ENCODE peak calls at places on chromosome 2, in six cellular contexts. C is left cardiac atrium; G is A549; I is stimulated activated effector memory CD8-positive, alpha-beta T cell treated with anti-CD3 and anti-CD28 coated beads, Interleukin-12 subunit alpha, Interleukin-12 subunit beta, amount 100 ng/mL, for 72 hours; O is effector memory CD8-positive, alpha-beta T cell; Q is activated naive CD8-positive, alpha-beta T cell treated with anti-CD3 and anti-CD28 coated beads, Interleukin-2, amount 10 ng/mL, durations not matched to agents 7 days and 5 days. K is an unnamed sample.

GRCh38 chr2:190313880-190314279 is 5.7 kb downstream of the HIBCH start:
- ATAC-seq in C (no peak), G (no peak), I (no peak), O (no peak), Q (no peak), K (no peak)

GRCh38 chr2:5453224-5453623 is 239.0 kb upstream of the SOX11 start:
- ATAC-seq in C (no peak), G (no peak), I (no peak), O (no peak), Q (no peak), K (no peak)

GRCh38 chr2:197931661-197932312 is 127.4 kb downstream of the PLCL1 start:
- ATAC-seq in C (no peak), G (no peak), I (peak), O (no peak), Q (no peak), K (no peak)

GRCh38 chr2:100294162-100294497 is 28.2 kb downstream of the LONRF2 start:
- ATAC-seq in C (no peak), G (no peak), I (no peak), O (no peak), Q (no peak), K (no peak)

GRCh38 chr2:696999-697627 is 19.9 kb upstream of the TMEM18 start:
- ATAC-seq in C (no peak), G (no peak), I (no peak), O (no peak), Q (no peak), K (no peak)

GRCh38 chr2:118062048-118062447 is 26.2 kb upstream of the INSIG2 start:
- ATAC-seq in C (no peak), G (no peak), I (no peak), O (no peak), Q (no peak), K (no peak)

GRCh38 chr2:237923507-237924163 is 43.2 kb upstream of the UBE2F start:
- ATAC-seq in C (peak), G (peak), I (peak), O (peak), Q (peak), K (peak)

GRCh38 chr2:72983500-72984039 is 66.3 kb downstream of the EMX1 start:
- ATAC-seq in C (no peak), G (no peak), I (no peak), O (no peak), Q (no peak), K (no peak)

GRCh38 chr2:72694715-72695496 is 130.9 kb downstream of the EXOC6B start:
- ATAC-seq in C (peak), G (peak), I (no peak), O (no peak), Q (no peak), K (peak)